ENCODE peak calls at places on chromosome 18, in seven cellular contexts. Z is astrocyte of the spinal cord, U is tibial artery, V is GM12865, J is PC-9, X is fibroblast of mammary gland, M is AG04450. D is an unnamed sample.
A peak's percentile ranks its signal among the peaks of the same experiment; 100 is the strongest.

GRCh38 chr18:43303376-43303775 is 26.1 kb upstream of the SYT4 start:
- DNase-seq in Z (no peak), U (no peak), V (no peak), J (no peak), X (peak; percentile 30), M (no peak), D (no peak)

GRCh38 chr18:37578886-37579513 is 13.4 kb upstream of the CELF4 start:
- DNase-seq in Z (peak; percentile 4), U (no peak), V (peak; percentile 20), J (no peak), X (peak; percentile 25), M (no peak), D (no peak)

GRCh38 chr18:49359732-49360444 is 100.6 kb downstream of the DYM start:
- DNase-seq in Z (peak; percentile 81), U (no peak), V (peak; percentile 52), J (no peak), X (peak; percentile 65), M (peak; percentile 73), D (no peak)

GRCh38 chr18:11991021-11991770 is 9.9 kb downstream of the IMPA2 start:
- DNase-seq in Z (no peak), U (no peak), V (no peak), J (no peak), X (no peak), M (no peak), D (no peak)

GRCh38 chr18:26655614-26656400 is 107.5 kb upstream of the KCTD1 start:
- DNase-seq in Z (peak; percentile 58), U (peak; percentile 39), V (no peak), J (peak; percentile 53), X (peak; percentile 31), M (no peak), D (peak; percentile 43)

GRCh38 chr18:75223687-75224347 is 13.2 kb downstream of the TSHZ1 start:
- DNase-seq in Z (peak; percentile 67), U (no peak), V (no peak), J (no peak), X (peak; percentile 49), M (no peak), D (no peak)

GRCh38 chr18:69968073-69968472 is 20.4 kb upstream of the CD226 start:
- DNase-seq in Z (no peak), U (no peak), V (no peak), J (no peak), X (no peak), M (no peak), D (no peak)

GRCh38 chr18:62954341-62954740 is 239.0 kb downstream of the PHLPP1 start:
- DNase-seq in Z (peak; percentile 66), U (no peak), V (no peak), J (no peak), X (peak; percentile 14), M (no peak), D (no peak)

GRCh38 chr18:75456277-75456676 is 28.8 kb upstream of the SMIM21 start:
- DNase-seq in Z (peak; percentile 12), U (no peak), V (no peak), J (no peak), X (peak; percentile 25), M (no peak), D (no peak)

GRCh38 chr18:3261393-3262233 is at the start of gene MYL12B:
- DNase-seq in Z (peak; percentile 82), U (peak; percentile 75), V (peak; percentile 91), J (peak; percentile 89), X (peak; percentile 55), M (no peak), D (peak; percentile 67)
- TF ChIP-seq CTCF in Z (no peak), U (no peak), V (no peak), J (no peak), X (no peak), M (peak; percentile 2), D (peak; percentile 13)

GRCh38 chr18:24544141-24544498 is 83.7 kb downstream of the HRH4 start:
- DNase-seq in Z (peak; percentile 5), U (no peak), V (peak; percentile 19), J (no peak), X (peak; percentile 36), M (no peak), D (no peak)
- TF ChIP-seq CTCF in Z (peak; percentile 28), U (no peak), V (peak; percentile 17), J (peak; percentile 64), X (peak; percentile 33), M (peak; percentile 34), D (peak; percentile 74)

GRCh38 chr18:10495936-10496335 is 29.9 kb upstream of the NAPG start:
- DNase-seq in Z (no peak), U (no peak), V (no peak), J (no peak), X (peak; percentile 42), M (no peak), D (no peak)

GRCh38 chr18:10487161-10487560 is 32.7 kb downstream of the APCDD1 start:
- DNase-seq in Z (no peak), U (no peak), V (no peak), J (no peak), X (no peak), M (no peak), D (no peak)

GRCh38 chr18:10485475-10485874 is 31.0 kb downstream of the APCDD1 start:
- DNase-seq in Z (no peak), U (no peak), V (no peak), J (no peak), X (no peak), M (no peak), D (no peak)

GRCh38 chr18:10488022-10488421 is 33.6 kb downstream of the APCDD1 start:
- DNase-seq in Z (peak; percentile 38), U (no peak), V (no peak), J (no peak), X (peak; percentile 20), M (no peak), D (no peak)

DNA sequence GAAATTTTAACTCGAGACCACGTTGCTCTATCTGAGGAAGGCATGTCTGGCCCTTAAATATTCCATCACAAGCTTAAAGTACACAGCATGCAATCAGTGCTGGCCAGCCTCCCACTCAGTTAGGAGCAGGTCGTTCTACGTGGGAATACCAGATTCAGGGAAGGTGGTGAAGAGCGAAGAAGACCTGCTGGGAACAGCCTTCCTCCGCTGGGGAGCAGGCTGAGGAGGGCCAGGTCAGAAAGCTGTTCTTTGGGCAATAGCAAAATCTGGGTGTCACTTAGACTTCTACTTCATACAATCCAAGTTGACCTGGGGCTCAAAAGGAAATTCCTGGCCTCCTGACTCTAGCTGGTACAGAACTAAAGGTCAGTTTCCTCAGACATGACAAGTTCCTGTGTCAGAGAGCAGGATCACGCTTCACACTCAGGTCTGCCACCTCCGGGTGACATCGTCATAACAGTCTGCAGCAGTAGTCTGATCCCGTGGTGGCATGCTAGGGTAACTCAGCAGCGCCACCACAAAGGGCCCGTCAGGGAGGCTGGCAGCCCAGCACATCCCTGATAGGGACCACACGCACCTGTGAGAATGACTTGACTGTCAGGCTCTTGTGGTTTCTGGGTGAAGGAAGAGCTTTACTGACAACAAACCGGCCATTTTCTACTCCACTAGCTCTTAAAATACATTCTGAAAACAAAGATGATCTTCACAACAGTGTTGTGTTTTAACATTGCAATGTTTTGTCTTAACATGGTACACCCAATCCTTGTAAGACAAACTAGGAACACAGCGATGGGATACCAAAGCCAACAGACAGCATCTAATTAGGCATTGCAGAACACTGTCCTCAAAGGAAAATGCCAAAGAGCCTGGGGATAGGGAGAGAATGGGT is 35.2 kb upstream of the NAPG start:
- DNase-seq in Z (no peak), U (no peak), V (peak; percentile 80), J (peak; percentile 27), X (no peak), M (no peak), D (no peak)
- TF ChIP-seq CTCF in Z (no peak), U (no peak), V (peak; percentile 52), J (no peak), X (no peak), M (no peak), D (peak; percentile 45)

GRCh38 chr18:55780591-55781071 is 192.6 kb upstream of the TCF4 start:
- DNase-seq in Z (peak; percentile 39), U (no peak), V (no peak), J (no peak), X (peak; percentile 60), M (no peak), D (no peak)
- TF ChIP-seq CTCF in Z (no peak), U (no peak), V (no peak), J (no peak), X (no peak), M (no peak), D (peak; percentile 4)

DNA sequence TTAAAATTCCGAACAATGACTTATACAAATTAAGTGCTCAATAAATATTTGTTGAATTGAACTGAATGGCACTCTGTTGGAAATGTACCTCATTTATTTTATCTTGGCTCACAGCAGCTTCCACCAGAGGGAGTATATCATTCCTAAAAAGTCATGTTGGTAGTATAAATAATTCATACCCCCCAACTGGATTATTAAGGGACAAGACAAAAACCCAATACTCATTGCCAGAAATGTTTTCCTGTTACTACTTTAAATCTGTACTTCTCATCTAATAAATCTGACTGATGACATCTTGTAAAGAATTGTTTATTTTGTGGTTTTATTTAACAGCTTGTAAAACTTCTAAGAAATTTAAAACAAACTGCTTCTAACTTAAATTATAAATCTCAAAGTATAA is 163.9 kb downstream of the CDH2 start:
- DNase-seq in Z (no peak), U (no peak), V (no peak), J (no peak), X (peak; percentile 33), M (peak; percentile 1), D (no peak)
- TF ChIP-seq CTCF in Z (peak; percentile 56), U (no peak), V (no peak), J (peak; percentile 37), X (peak; percentile 67), M (peak; percentile 68), D (peak; percentile 47)

GRCh38 chr18:57961876-57962505 is 82.0 kb upstream of the NEDD4L start:
- DNase-seq in Z (peak; percentile 22), U (no peak), V (no peak), J (no peak), X (no peak), M (no peak), D (no peak)

GRCh38 chr18:57957210-57957609 is 86.8 kb upstream of the NEDD4L start:
- DNase-seq in Z (no peak), U (no peak), V (no peak), J (no peak), X (no peak), M (no peak), D (no peak)

GRCh38 chr18:57956495-57956894 is 87.5 kb upstream of the NEDD4L start:
- DNase-seq in Z (no peak), U (no peak), V (no peak), J (no peak), X (no peak), M (no peak), D (no peak)

GRCh38 chr18:57961411-57961810 is 82.6 kb upstream of the NEDD4L start:
- DNase-seq in Z (no peak), U (no peak), V (no peak), J (no peak), X (no peak), M (no peak), D (no peak)

DNA sequence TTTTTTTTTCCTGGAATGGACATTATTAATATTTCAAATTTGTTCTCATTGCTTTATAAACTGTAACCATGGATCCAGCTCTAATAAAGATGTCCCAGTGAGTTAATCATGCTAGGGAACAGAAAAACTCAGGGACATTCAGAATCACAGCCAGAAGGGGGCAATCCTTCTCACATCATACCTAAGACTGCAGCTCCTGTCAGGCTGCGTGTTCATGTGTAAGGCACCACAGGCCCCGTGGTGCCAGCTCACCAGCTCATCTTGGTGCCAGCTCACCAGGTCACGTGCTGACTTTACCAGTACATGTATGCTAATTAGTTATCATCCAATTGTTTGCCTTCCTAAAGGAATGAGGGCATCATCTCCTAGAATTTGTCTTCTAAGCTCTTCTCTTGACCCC is 84.7 kb upstream of the NEDD4L start:
- DNase-seq in Z (peak; percentile 42), U (no peak), V (peak; percentile 59), J (peak; percentile 2), X (peak; percentile 65), M (peak; percentile 1), D (no peak)
- TF ChIP-seq CTCF in Z (peak; percentile 51), U (no peak), V (peak; percentile 38), J (peak; percentile 58), X (peak; percentile 53), M (peak; percentile 44), D (peak; percentile 55)